ENCODE peak calls at places on chromosomes 12 and 14, in ten cellular contexts. Y is OCI-M1; Z is nephron progenitor cell; U is HEK293T; N is stimulated activated CD8-positive, alpha-beta memory T cell treated with anti-CD3 and anti-CD28 coated beads, Interleukin-4, amount 100 ng/mL, for 24 hours; T is LoVo; P is T-helper 2 cell; W is M059J; A is NCI-H345; S is psoas muscle. B is an unnamed sample.

GRCh38 chr14:65961004-65961403 is 525.2 kb upstream of the CCDC196 start:
- DNase-seq in Y (peak), Z (peak), U (peak), N (peak), T (no peak), P (peak), W (peak), A (peak), S (no peak), B (peak)

GRCh38 chr12:22687677-22688076 is 62.7 kb downstream of the ETNK1 start:
- DNase-seq in Y (peak), Z (no peak), U (no peak), N (no peak), T (no peak), P (no peak), W (peak), A (no peak), S (no peak), B (no peak)

GRCh38 chr14:20247651-20248246 is 8.7 kb downstream of the OR11H4 start:
- DNase-seq in Y (peak), Z (no peak), U (peak), N (no peak), T (peak), P (no peak), W (peak), A (peak), S (no peak), B (peak)

GRCh38 chr12:105420659-105421240 is 90.3 kb downstream of the C12orf75 start:
- DNase-seq in Y (peak), Z (peak), U (peak), N (peak), T (peak), P (no peak), W (peak), A (peak), S (peak), B (peak)

GRCh38 chr12:98224584-98225221 is 290.7 kb upstream of the TMPO start:
- DNase-seq in Y (peak), Z (no peak), U (no peak), N (no peak), T (no peak), P (no peak), W (no peak), A (no peak), S (no peak), B (no peak)

GRCh38 chr12:20438307-20438779 is 70.0 kb downstream of the PDE3A start:
- DNase-seq in Y (peak), Z (no peak), U (no peak), N (no peak), T (no peak), P (no peak), W (no peak), A (no peak), S (no peak), B (no peak)

GRCh38 chr12:112482734-112483133 is 64.0 kb downstream of the PTPN11 start:
- DNase-seq in Y (no peak), Z (no peak), U (no peak), N (no peak), T (no peak), P (no peak), W (no peak), A (no peak), S (no peak), B (no peak)

GRCh38 chr12:56941299-56942017 is 7.2 kb upstream of the SDR9C7 start:
- DNase-seq in Y (peak), Z (no peak), U (no peak), N (no peak), T (no peak), P (no peak), W (peak), A (no peak), S (no peak), B (no peak)

GRCh38 chr12:53006810-53007742 is 820 bp downstream of the EIF4B start:
- DNase-seq in Y (peak), Z (peak), U (peak), N (peak), T (peak), P (peak), W (peak), A (peak), S (peak), B (peak)

GRCh38 chr12:124703852-124704251 is 136.4 kb upstream of the NCOR2 start:
- DNase-seq in Y (no peak), Z (no peak), U (no peak), N (no peak), T (no peak), P (no peak), W (no peak), A (no peak), S (no peak), B (no peak)

GRCh38 chr12:111443586-111443985 is 37.9 kb downstream of the SH2B3 start:
- DNase-seq in Y (no peak), Z (no peak), U (no peak), N (no peak), T (peak), P (no peak), W (peak), A (no peak), S (no peak), B (no peak)

GRCh38 chr12:6965026-6965661 is 5.3 kb downstream of the PHB2 start:
- DNase-seq in Y (peak), Z (peak), U (peak), N (peak), T (peak), P (peak), W (peak), A (peak), S (peak), B (peak)

GRCh38 chr12:26630546-26631027 is 202.4 kb downstream of the ITPR2 start:
- DNase-seq in Y (no peak), Z (no peak), U (no peak), N (no peak), T (peak), P (no peak), W (peak), A (no peak), S (no peak), B (no peak)

GRCh38 chr12:46209914-46210834 is 58.7 kb downstream of the SLC38A1 start:
- DNase-seq in Y (no peak), Z (no peak), U (no peak), N (peak), T (no peak), P (no peak), W (peak), A (peak), S (peak), B (peak)

GRCh38 chr12:57719777-57720605 is 18.6 kb downstream of the AGAP2 start:
- DNase-seq in Y (no peak), Z (no peak), U (no peak), N (no peak), T (no peak), P (no peak), W (no peak), A (no peak), S (no peak), B (no peak)

GRCh38 chr14:101711041-101711861 is 50.3 kb upstream of the PPP2R5C start:
- DNase-seq in Y (no peak), Z (no peak), U (no peak), N (no peak), T (no peak), P (no peak), W (no peak), A (no peak), S (no peak), B (no peak)

GRCh38 chr12:104796475-104796862 is 161.6 kb downstream of the SLC41A2 start:
- DNase-seq in Y (no peak), Z (no peak), U (no peak), N (no peak), T (no peak), P (no peak), W (no peak), A (no peak), S (no peak), B (no peak)

GRCh38 chr12:106240821-106241220 is 7.0 kb downstream of the CKAP4 start:
- DNase-seq in Y (no peak), Z (no peak), U (no peak), N (no peak), T (no peak), P (no peak), W (no peak), A (no peak), S (no peak), B (no peak)

GRCh38 chr12:75744607-75745256 is 233.3 kb upstream of the KRR1 start:
- DNase-seq in Y (no peak), Z (no peak), U (no peak), N (no peak), T (no peak), P (no peak), W (no peak), A (no peak), S (no peak), B (no peak)

GRCh38 chr12:42469355-42470006 is 120.1 kb downstream of the PRICKLE1 start:
- DNase-seq in Y (peak), Z (no peak), U (no peak), N (no peak), T (no peak), P (no peak), W (no peak), A (no peak), S (no peak), B (no peak)